ENCODE peak calls at places on chromosomes 6 and 20, in ten cellular contexts. One of them, this sample, is unnamed.
A peak's percentile ranks its signal among the peaks of the same experiment; 100 is the strongest.

GRCh38 chr6:108742041-108742440 is 106.2 kb upstream of the ARMC2 start:
- DNase-seq in activated T-helper 1 cell treated with Interleukin-2 at 50 U/mL for 16 hours: no peak
- DNase-seq in T-cell: no peak
- DNase-seq in T-helper 9 cell: no peak
- DNase-seq in stimulated activated CD4-positive, alpha-beta T cell treated with anti-CD3 and anti-CD28 coated beads, Interleukin-4, amount 100 ng/mL, for 48 hours: no peak
- DNase-seq in CD4-positive, CD25-positive, alpha-beta regulatory T cell: no peak
- DNase-seq in B cell: no peak
- DNase-seq in fibroblast of pulmonary artery: no peak
- DNase-seq in activated CD8-positive, alpha-beta memory T cell treated with anti-CD3 and anti-CD28 coated beads, Interleukin-2, amount 50 U/mL, for 4 hours: no peak
- DNase-seq in MCF 10A: no peak
- DNase-seq in this sample: no peak

GRCh38 chr6:144265390-144265789 is 19.7 kb upstream of the UTRN start:
- DNase-seq in activated T-helper 1 cell treated with Interleukin-2 at 50 U/mL for 16 hours: no peak
- DNase-seq in T-cell: no peak
- DNase-seq in T-helper 9 cell: no peak
- DNase-seq in stimulated activated CD4-positive, alpha-beta T cell treated with anti-CD3 and anti-CD28 coated beads, Interleukin-4, amount 100 ng/mL, for 48 hours: no peak
- DNase-seq in CD4-positive, CD25-positive, alpha-beta regulatory T cell: no peak
- DNase-seq in B cell: peak; percentile 64
- DNase-seq in fibroblast of pulmonary artery: peak; percentile 84
- DNase-seq in activated CD8-positive, alpha-beta memory T cell treated with anti-CD3 and anti-CD28 coated beads, Interleukin-2, amount 50 U/mL, for 4 hours: no peak
- DNase-seq in MCF 10A: peak; percentile 84
- DNase-seq in this sample: no peak

GRCh38 chr6:89492025-89492640 is 59.2 kb downstream of the ANKRD6 start:
- DNase-seq in activated T-helper 1 cell treated with Interleukin-2 at 50 U/mL for 16 hours: no peak
- DNase-seq in T-cell: no peak
- DNase-seq in T-helper 9 cell: no peak
- DNase-seq in stimulated activated CD4-positive, alpha-beta T cell treated with anti-CD3 and anti-CD28 coated beads, Interleukin-4, amount 100 ng/mL, for 48 hours: no peak
- DNase-seq in CD4-positive, CD25-positive, alpha-beta regulatory T cell: no peak
- DNase-seq in B cell: no peak
- DNase-seq in fibroblast of pulmonary artery: no peak
- DNase-seq in activated CD8-positive, alpha-beta memory T cell treated with anti-CD3 and anti-CD28 coated beads, Interleukin-2, amount 50 U/mL, for 4 hours: no peak
- DNase-seq in MCF 10A: no peak
- DNase-seq in this sample: no peak

GRCh38 chr6:104784884-104785283 is 74.8 kb downstream of the HACE1 start:
- DNase-seq in activated T-helper 1 cell treated with Interleukin-2 at 50 U/mL for 16 hours: no peak
- DNase-seq in T-cell: no peak
- DNase-seq in T-helper 9 cell: no peak
- DNase-seq in stimulated activated CD4-positive, alpha-beta T cell treated with anti-CD3 and anti-CD28 coated beads, Interleukin-4, amount 100 ng/mL, for 48 hours: no peak
- DNase-seq in CD4-positive, CD25-positive, alpha-beta regulatory T cell: no peak
- DNase-seq in B cell: no peak
- DNase-seq in fibroblast of pulmonary artery: peak; percentile 28
- DNase-seq in activated CD8-positive, alpha-beta memory T cell treated with anti-CD3 and anti-CD28 coated beads, Interleukin-2, amount 50 U/mL, for 4 hours: no peak
- DNase-seq in MCF 10A: peak; percentile 11
- DNase-seq in this sample: no peak

GRCh38 chr20:1227121-1227582 is 1.3 kb downstream of the RAD21L1 start:
- DNase-seq in activated T-helper 1 cell treated with Interleukin-2 at 50 U/mL for 16 hours: no peak
- DNase-seq in T-cell: no peak
- DNase-seq in T-helper 9 cell: no peak
- DNase-seq in stimulated activated CD4-positive, alpha-beta T cell treated with anti-CD3 and anti-CD28 coated beads, Interleukin-4, amount 100 ng/mL, for 48 hours: no peak
- DNase-seq in CD4-positive, CD25-positive, alpha-beta regulatory T cell: no peak
- DNase-seq in B cell: no peak
- DNase-seq in fibroblast of pulmonary artery: no peak
- DNase-seq in activated CD8-positive, alpha-beta memory T cell treated with anti-CD3 and anti-CD28 coated beads, Interleukin-2, amount 50 U/mL, for 4 hours: no peak
- DNase-seq in MCF 10A: no peak
- DNase-seq in this sample: no peak

GRCh38 chr20:57990396-57990987 is 238.0 kb downstream of the ANKRD60 start:
- DNase-seq in activated T-helper 1 cell treated with Interleukin-2 at 50 U/mL for 16 hours: no peak
- DNase-seq in T-cell: no peak
- DNase-seq in T-helper 9 cell: no peak
- DNase-seq in stimulated activated CD4-positive, alpha-beta T cell treated with anti-CD3 and anti-CD28 coated beads, Interleukin-4, amount 100 ng/mL, for 48 hours: no peak
- DNase-seq in CD4-positive, CD25-positive, alpha-beta regulatory T cell: no peak
- DNase-seq in B cell: no peak
- DNase-seq in fibroblast of pulmonary artery: peak; percentile 57
- DNase-seq in activated CD8-positive, alpha-beta memory T cell treated with anti-CD3 and anti-CD28 coated beads, Interleukin-2, amount 50 U/mL, for 4 hours: no peak
- DNase-seq in MCF 10A: peak; percentile 61
- DNase-seq in this sample: no peak

GRCh38 chr6:25327372-25327771 is 48.2 kb downstream of the CARMIL1 start:
- DNase-seq in activated T-helper 1 cell treated with Interleukin-2 at 50 U/mL for 16 hours: no peak
- DNase-seq in T-cell: no peak
- DNase-seq in T-helper 9 cell: no peak
- DNase-seq in stimulated activated CD4-positive, alpha-beta T cell treated with anti-CD3 and anti-CD28 coated beads, Interleukin-4, amount 100 ng/mL, for 48 hours: no peak
- DNase-seq in CD4-positive, CD25-positive, alpha-beta regulatory T cell: no peak
- DNase-seq in B cell: no peak
- DNase-seq in fibroblast of pulmonary artery: no peak
- DNase-seq in activated CD8-positive, alpha-beta memory T cell treated with anti-CD3 and anti-CD28 coated beads, Interleukin-2, amount 50 U/mL, for 4 hours: no peak
- DNase-seq in MCF 10A: no peak
- DNase-seq in this sample: no peak

GRCh38 chr20:34524426-34524825 is 8.2 kb downstream of the DYNLRB1 start:
- DNase-seq in activated T-helper 1 cell treated with Interleukin-2 at 50 U/mL for 16 hours: no peak
- DNase-seq in T-cell: no peak
- DNase-seq in T-helper 9 cell: no peak
- DNase-seq in stimulated activated CD4-positive, alpha-beta T cell treated with anti-CD3 and anti-CD28 coated beads, Interleukin-4, amount 100 ng/mL, for 48 hours: no peak
- DNase-seq in CD4-positive, CD25-positive, alpha-beta regulatory T cell: no peak
- DNase-seq in B cell: no peak
- DNase-seq in fibroblast of pulmonary artery: no peak
- DNase-seq in activated CD8-positive, alpha-beta memory T cell treated with anti-CD3 and anti-CD28 coated beads, Interleukin-2, amount 50 U/mL, for 4 hours: no peak
- DNase-seq in MCF 10A: no peak
- DNase-seq in this sample: no peak

GRCh38 chr6:84764332-84765049 is at the start of gene TBX18:
- DNase-seq in activated T-helper 1 cell treated with Interleukin-2 at 50 U/mL for 16 hours: no peak
- DNase-seq in T-cell: no peak
- DNase-seq in T-helper 9 cell: no peak
- DNase-seq in stimulated activated CD4-positive, alpha-beta T cell treated with anti-CD3 and anti-CD28 coated beads, Interleukin-4, amount 100 ng/mL, for 48 hours: no peak
- DNase-seq in CD4-positive, CD25-positive, alpha-beta regulatory T cell: no peak
- DNase-seq in B cell: no peak
- DNase-seq in fibroblast of pulmonary artery: peak; percentile 100
- DNase-seq in activated CD8-positive, alpha-beta memory T cell treated with anti-CD3 and anti-CD28 coated beads, Interleukin-2, amount 50 U/mL, for 4 hours: no peak
- DNase-seq in MCF 10A: no peak
- DNase-seq in this sample: peak; percentile 95

GRCh38 chr6:30614843-30615218 is 2.2 kb downstream of the PPP1R10 start:
- DNase-seq in activated T-helper 1 cell treated with Interleukin-2 at 50 U/mL for 16 hours: peak; percentile 72
- DNase-seq in T-cell: peak; percentile 93
- DNase-seq in T-helper 9 cell: peak; percentile 65
- DNase-seq in stimulated activated CD4-positive, alpha-beta T cell treated with anti-CD3 and anti-CD28 coated beads, Interleukin-4, amount 100 ng/mL, for 48 hours: peak; percentile 81
- DNase-seq in CD4-positive, CD25-positive, alpha-beta regulatory T cell: peak; percentile 85
- DNase-seq in B cell: peak; percentile 92
- DNase-seq in fibroblast of pulmonary artery: peak; percentile 99
- DNase-seq in activated CD8-positive, alpha-beta memory T cell treated with anti-CD3 and anti-CD28 coated beads, Interleukin-2, amount 50 U/mL, for 4 hours: peak; percentile 77
- DNase-seq in MCF 10A: peak; percentile 98
- DNase-seq in this sample: no peak

GRCh38 chr20:47392721-47393073 is 36.2 kb upstream of the ZMYND8 start:
- DNase-seq in activated T-helper 1 cell treated with Interleukin-2 at 50 U/mL for 16 hours: no peak
- DNase-seq in T-cell: no peak
- DNase-seq in T-helper 9 cell: no peak
- DNase-seq in stimulated activated CD4-positive, alpha-beta T cell treated with anti-CD3 and anti-CD28 coated beads, Interleukin-4, amount 100 ng/mL, for 48 hours: no peak
- DNase-seq in CD4-positive, CD25-positive, alpha-beta regulatory T cell: no peak
- DNase-seq in B cell: no peak
- DNase-seq in fibroblast of pulmonary artery: no peak
- DNase-seq in activated CD8-positive, alpha-beta memory T cell treated with anti-CD3 and anti-CD28 coated beads, Interleukin-2, amount 50 U/mL, for 4 hours: no peak
- DNase-seq in MCF 10A: peak; percentile 85
- DNase-seq in this sample: no peak

GRCh38 chr6:36576573-36576972 is 17.6 kb upstream of the SRSF3 start:
- DNase-seq in activated T-helper 1 cell treated with Interleukin-2 at 50 U/mL for 16 hours: no peak
- DNase-seq in T-cell: no peak
- DNase-seq in T-helper 9 cell: no peak
- DNase-seq in stimulated activated CD4-positive, alpha-beta T cell treated with anti-CD3 and anti-CD28 coated beads, Interleukin-4, amount 100 ng/mL, for 48 hours: no peak
- DNase-seq in CD4-positive, CD25-positive, alpha-beta regulatory T cell: no peak
- DNase-seq in B cell: no peak
- DNase-seq in fibroblast of pulmonary artery: no peak
- DNase-seq in activated CD8-positive, alpha-beta memory T cell treated with anti-CD3 and anti-CD28 coated beads, Interleukin-2, amount 50 U/mL, for 4 hours: no peak
- DNase-seq in MCF 10A: no peak
- DNase-seq in this sample: no peak

GRCh38 chr6:160634706-160635105 is 29.4 kb downstream of the LPA start:
- DNase-seq in activated T-helper 1 cell treated with Interleukin-2 at 50 U/mL for 16 hours: no peak
- DNase-seq in T-cell: no peak
- DNase-seq in T-helper 9 cell: no peak
- DNase-seq in stimulated activated CD4-positive, alpha-beta T cell treated with anti-CD3 and anti-CD28 coated beads, Interleukin-4, amount 100 ng/mL, for 48 hours: no peak
- DNase-seq in CD4-positive, CD25-positive, alpha-beta regulatory T cell: peak; percentile 1
- DNase-seq in B cell: peak; percentile 49
- DNase-seq in fibroblast of pulmonary artery: no peak
- DNase-seq in activated CD8-positive, alpha-beta memory T cell treated with anti-CD3 and anti-CD28 coated beads, Interleukin-2, amount 50 U/mL, for 4 hours: no peak
- DNase-seq in MCF 10A: no peak
- DNase-seq in this sample: no peak

GRCh38 chr6:41187924-41188886 is 12.7 kb downstream of the TREML2 start:
- DNase-seq in activated T-helper 1 cell treated with Interleukin-2 at 50 U/mL for 16 hours: no peak
- DNase-seq in T-cell: no peak
- DNase-seq in T-helper 9 cell: no peak
- DNase-seq in stimulated activated CD4-positive, alpha-beta T cell treated with anti-CD3 and anti-CD28 coated beads, Interleukin-4, amount 100 ng/mL, for 48 hours: no peak
- DNase-seq in CD4-positive, CD25-positive, alpha-beta regulatory T cell: no peak
- DNase-seq in B cell: no peak
- DNase-seq in fibroblast of pulmonary artery: no peak
- DNase-seq in activated CD8-positive, alpha-beta memory T cell treated with anti-CD3 and anti-CD28 coated beads, Interleukin-2, amount 50 U/mL, for 4 hours: no peak
- DNase-seq in MCF 10A: no peak
- DNase-seq in this sample: no peak

GRCh38 chr6:107811591-107812218 is 12.4 kb downstream of the SCML4 start:
- DNase-seq in activated T-helper 1 cell treated with Interleukin-2 at 50 U/mL for 16 hours: no peak
- DNase-seq in T-cell: no peak
- DNase-seq in T-helper 9 cell: no peak
- DNase-seq in stimulated activated CD4-positive, alpha-beta T cell treated with anti-CD3 and anti-CD28 coated beads, Interleukin-4, amount 100 ng/mL, for 48 hours: no peak
- DNase-seq in CD4-positive, CD25-positive, alpha-beta regulatory T cell: no peak
- DNase-seq in B cell: no peak
- DNase-seq in fibroblast of pulmonary artery: peak; percentile 7
- DNase-seq in activated CD8-positive, alpha-beta memory T cell treated with anti-CD3 and anti-CD28 coated beads, Interleukin-2, amount 50 U/mL, for 4 hours: no peak
- DNase-seq in MCF 10A: peak; percentile 22
- DNase-seq in this sample: no peak

GRCh38 chr6:105321207-105321606 is 81.7 kb downstream of the PREP start:
- DNase-seq in activated T-helper 1 cell treated with Interleukin-2 at 50 U/mL for 16 hours: no peak
- DNase-seq in T-cell: no peak
- DNase-seq in T-helper 9 cell: no peak
- DNase-seq in stimulated activated CD4-positive, alpha-beta T cell treated with anti-CD3 and anti-CD28 coated beads, Interleukin-4, amount 100 ng/mL, for 48 hours: no peak
- DNase-seq in CD4-positive, CD25-positive, alpha-beta regulatory T cell: no peak
- DNase-seq in B cell: no peak
- DNase-seq in fibroblast of pulmonary artery: no peak
- DNase-seq in activated CD8-positive, alpha-beta memory T cell treated with anti-CD3 and anti-CD28 coated beads, Interleukin-2, amount 50 U/mL, for 4 hours: no peak
- DNase-seq in MCF 10A: no peak
- DNase-seq in this sample: no peak

GRCh38 chr20:53623454-53624206 is 30.0 kb upstream of the ZNF217 start:
- DNase-seq in activated T-helper 1 cell treated with Interleukin-2 at 50 U/mL for 16 hours: no peak
- DNase-seq in T-cell: no peak
- DNase-seq in T-helper 9 cell: no peak
- DNase-seq in stimulated activated CD4-positive, alpha-beta T cell treated with anti-CD3 and anti-CD28 coated beads, Interleukin-4, amount 100 ng/mL, for 48 hours: peak; percentile 33
- DNase-seq in CD4-positive, CD25-positive, alpha-beta regulatory T cell: no peak
- DNase-seq in B cell: peak; percentile 42
- DNase-seq in fibroblast of pulmonary artery: peak; percentile 80
- DNase-seq in activated CD8-positive, alpha-beta memory T cell treated with anti-CD3 and anti-CD28 coated beads, Interleukin-2, amount 50 U/mL, for 4 hours: peak; percentile 23
- DNase-seq in MCF 10A: peak; percentile 80
- DNase-seq in this sample: peak; percentile 75

GRCh38 chr6:44119704-44120262 is 7.5 kb downstream of the MRPL14 start:
- DNase-seq in activated T-helper 1 cell treated with Interleukin-2 at 50 U/mL for 16 hours: no peak
- DNase-seq in T-cell: no peak
- DNase-seq in T-helper 9 cell: no peak
- DNase-seq in stimulated activated CD4-positive, alpha-beta T cell treated with anti-CD3 and anti-CD28 coated beads, Interleukin-4, amount 100 ng/mL, for 48 hours: no peak
- DNase-seq in CD4-positive, CD25-positive, alpha-beta regulatory T cell: no peak
- DNase-seq in B cell: no peak
- DNase-seq in fibroblast of pulmonary artery: no peak
- DNase-seq in activated CD8-positive, alpha-beta memory T cell treated with anti-CD3 and anti-CD28 coated beads, Interleukin-2, amount 50 U/mL, for 4 hours: no peak
- DNase-seq in MCF 10A: no peak
- DNase-seq in this sample: no peak

GRCh38 chr6:106159531-106159940 is 73.4 kb downstream of the PRDM1 start:
- DNase-seq in activated T-helper 1 cell treated with Interleukin-2 at 50 U/mL for 16 hours: no peak
- DNase-seq in T-cell: no peak
- DNase-seq in T-helper 9 cell: no peak
- DNase-seq in stimulated activated CD4-positive, alpha-beta T cell treated with anti-CD3 and anti-CD28 coated beads, Interleukin-4, amount 100 ng/mL, for 48 hours: no peak
- DNase-seq in CD4-positive, CD25-positive, alpha-beta regulatory T cell: no peak
- DNase-seq in B cell: no peak
- DNase-seq in fibroblast of pulmonary artery: peak; percentile 82
- DNase-seq in activated CD8-positive, alpha-beta memory T cell treated with anti-CD3 and anti-CD28 coated beads, Interleukin-2, amount 50 U/mL, for 4 hours: no peak
- DNase-seq in MCF 10A: peak; percentile 79
- DNase-seq in this sample: no peak

GRCh38 chr6:33758807-33759206 is 12.1 kb upstream of the IP6K3 start:
- DNase-seq in activated T-helper 1 cell treated with Interleukin-2 at 50 U/mL for 16 hours: no peak
- DNase-seq in T-cell: no peak
- DNase-seq in T-helper 9 cell: no peak
- DNase-seq in stimulated activated CD4-positive, alpha-beta T cell treated with anti-CD3 and anti-CD28 coated beads, Interleukin-4, amount 100 ng/mL, for 48 hours: no peak
- DNase-seq in CD4-positive, CD25-positive, alpha-beta regulatory T cell: no peak
- DNase-seq in B cell: no peak
- DNase-seq in fibroblast of pulmonary artery: no peak
- DNase-seq in activated CD8-positive, alpha-beta memory T cell treated with anti-CD3 and anti-CD28 coated beads, Interleukin-2, amount 50 U/mL, for 4 hours: no peak
- DNase-seq in MCF 10A: peak; percentile 31
- DNase-seq in this sample: no peak

GRCh38 chr6:13709698-13710551 is 1.7 kb downstream of the RANBP9 start:
- DNase-seq in activated T-helper 1 cell treated with Interleukin-2 at 50 U/mL for 16 hours: no peak
- DNase-seq in T-cell: no peak
- DNase-seq in T-helper 9 cell: no peak
- DNase-seq in stimulated activated CD4-positive, alpha-beta T cell treated with anti-CD3 and anti-CD28 coated beads, Interleukin-4, amount 100 ng/mL, for 48 hours: no peak
- DNase-seq in CD4-positive, CD25-positive, alpha-beta regulatory T cell: peak; percentile 24
- DNase-seq in B cell: no peak
- DNase-seq in fibroblast of pulmonary artery: peak; percentile 45
- DNase-seq in activated CD8-positive, alpha-beta memory T cell treated with anti-CD3 and anti-CD28 coated beads, Interleukin-2, amount 50 U/mL, for 4 hours: no peak
- DNase-seq in MCF 10A: peak; percentile 50
- DNase-seq in this sample: no peak

GRCh38 chr6:135036731-135037420 is 17.7 kb downstream of the HBS1L start:
- DNase-seq in activated T-helper 1 cell treated with Interleukin-2 at 50 U/mL for 16 hours: no peak
- DNase-seq in T-cell: no peak
- DNase-seq in T-helper 9 cell: no peak
- DNase-seq in stimulated activated CD4-positive, alpha-beta T cell treated with anti-CD3 and anti-CD28 coated beads, Interleukin-4, amount 100 ng/mL, for 48 hours: no peak
- DNase-seq in CD4-positive, CD25-positive, alpha-beta regulatory T cell: no peak
- DNase-seq in B cell: no peak
- DNase-seq in fibroblast of pulmonary artery: no peak
- DNase-seq in activated CD8-positive, alpha-beta memory T cell treated with anti-CD3 and anti-CD28 coated beads, Interleukin-2, amount 50 U/mL, for 4 hours: no peak
- DNase-seq in MCF 10A: no peak
- DNase-seq in this sample: no peak

GRCh38 chr6:121760640-121761213 is 325.3 kb downstream of the GJA1 start:
- DNase-seq in activated T-helper 1 cell treated with Interleukin-2 at 50 U/mL for 16 hours: no peak
- DNase-seq in T-cell: no peak
- DNase-seq in T-helper 9 cell: no peak
- DNase-seq in stimulated activated CD4-positive, alpha-beta T cell treated with anti-CD3 and anti-CD28 coated beads, Interleukin-4, amount 100 ng/mL, for 48 hours: no peak
- DNase-seq in CD4-positive, CD25-positive, alpha-beta regulatory T cell: no peak
- DNase-seq in B cell: no peak
- DNase-seq in fibroblast of pulmonary artery: no peak
- DNase-seq in activated CD8-positive, alpha-beta memory T cell treated with anti-CD3 and anti-CD28 coated beads, Interleukin-2, amount 50 U/mL, for 4 hours: no peak
- DNase-seq in MCF 10A: no peak
- DNase-seq in this sample: no peak

GRCh38 chr20:25052255-25053206 is 5.4 kb downstream of the ACSS1 start:
- DNase-seq in activated T-helper 1 cell treated with Interleukin-2 at 50 U/mL for 16 hours: no peak
- DNase-seq in T-cell: no peak
- DNase-seq in T-helper 9 cell: no peak
- DNase-seq in stimulated activated CD4-positive, alpha-beta T cell treated with anti-CD3 and anti-CD28 coated beads, Interleukin-4, amount 100 ng/mL, for 48 hours: no peak
- DNase-seq in CD4-positive, CD25-positive, alpha-beta regulatory T cell: no peak
- DNase-seq in B cell: no peak
- DNase-seq in fibroblast of pulmonary artery: peak; percentile 82
- DNase-seq in activated CD8-positive, alpha-beta memory T cell treated with anti-CD3 and anti-CD28 coated beads, Interleukin-2, amount 50 U/mL, for 4 hours: no peak
- DNase-seq in MCF 10A: peak; percentile 52
- DNase-seq in this sample: peak; percentile 68

GRCh38 chr6:30615958-30616810 is 859 bp downstream of the PPP1R10 start:
- DNase-seq in activated T-helper 1 cell treated with Interleukin-2 at 50 U/mL for 16 hours: peak; percentile 21
- DNase-seq in T-cell: peak; percentile 42
- DNase-seq in T-helper 9 cell: no peak
- DNase-seq in stimulated activated CD4-positive, alpha-beta T cell treated with anti-CD3 and anti-CD28 coated beads, Interleukin-4, amount 100 ng/mL, for 48 hours: no peak
- DNase-seq in CD4-positive, CD25-positive, alpha-beta regulatory T cell: no peak
- DNase-seq in B cell: peak; percentile 52
- DNase-seq in fibroblast of pulmonary artery: peak; percentile 41
- DNase-seq in activated CD8-positive, alpha-beta memory T cell treated with anti-CD3 and anti-CD28 coated beads, Interleukin-2, amount 50 U/mL, for 4 hours: no peak
- DNase-seq in MCF 10A: peak; percentile 44
- DNase-seq in this sample: no peak

GRCh38 chr6:163640641-163641040 is 226.1 kb downstream of the QKI start:
- DNase-seq in activated T-helper 1 cell treated with Interleukin-2 at 50 U/mL for 16 hours: no peak
- DNase-seq in T-cell: no peak
- DNase-seq in T-helper 9 cell: no peak
- DNase-seq in stimulated activated CD4-positive, alpha-beta T cell treated with anti-CD3 and anti-CD28 coated beads, Interleukin-4, amount 100 ng/mL, for 48 hours: no peak
- DNase-seq in CD4-positive, CD25-positive, alpha-beta regulatory T cell: no peak
- DNase-seq in B cell: no peak
- DNase-seq in fibroblast of pulmonary artery: no peak
- DNase-seq in activated CD8-positive, alpha-beta memory T cell treated with anti-CD3 and anti-CD28 coated beads, Interleukin-2, amount 50 U/mL, for 4 hours: no peak
- DNase-seq in MCF 10A: no peak
- DNase-seq in this sample: no peak

GRCh38 chr6:161292145-161292544 is 18.3 kb upstream of the AGPAT4 start:
- DNase-seq in activated T-helper 1 cell treated with Interleukin-2 at 50 U/mL for 16 hours: no peak
- DNase-seq in T-cell: no peak
- DNase-seq in T-helper 9 cell: no peak
- DNase-seq in stimulated activated CD4-positive, alpha-beta T cell treated with anti-CD3 and anti-CD28 coated beads, Interleukin-4, amount 100 ng/mL, for 48 hours: no peak
- DNase-seq in CD4-positive, CD25-positive, alpha-beta regulatory T cell: no peak
- DNase-seq in B cell: no peak
- DNase-seq in fibroblast of pulmonary artery: no peak
- DNase-seq in activated CD8-positive, alpha-beta memory T cell treated with anti-CD3 and anti-CD28 coated beads, Interleukin-2, amount 50 U/mL, for 4 hours: no peak
- DNase-seq in MCF 10A: no peak
- DNase-seq in this sample: no peak

GRCh38 chr20:41353530-41353929 is 12.9 kb downstream of the LPIN3 start:
- DNase-seq in activated T-helper 1 cell treated with Interleukin-2 at 50 U/mL for 16 hours: no peak
- DNase-seq in T-cell: no peak
- DNase-seq in T-helper 9 cell: no peak
- DNase-seq in stimulated activated CD4-positive, alpha-beta T cell treated with anti-CD3 and anti-CD28 coated beads, Interleukin-4, amount 100 ng/mL, for 48 hours: no peak
- DNase-seq in CD4-positive, CD25-positive, alpha-beta regulatory T cell: no peak
- DNase-seq in B cell: no peak
- DNase-seq in fibroblast of pulmonary artery: no peak
- DNase-seq in activated CD8-positive, alpha-beta memory T cell treated with anti-CD3 and anti-CD28 coated beads, Interleukin-2, amount 50 U/mL, for 4 hours: no peak
- DNase-seq in MCF 10A: no peak
- DNase-seq in this sample: no peak